ENCODE peak calls at places on chromosomes 5 and 9, in nine cellular contexts. L is foreskin keratinocyte, I is globus pallidus, N is Daoy, U is amniotic stem cell, B is brain microvascular endothelial cell, M is HFFc6, E is B cell, F is GM06990. W is an unnamed sample.

GRCh38 chr9:99385814-99386279 is 163.8 kb downstream of the SEC61B start:
- DNase-seq in L (no peak), I (no peak), N (peak), U (peak), B (no peak), M (peak), E (no peak), F (no peak), W (no peak)

GRCh38 chr9:95157491-95158151 is 159.9 kb downstream of the FANCC start:
- DNase-seq in L (no peak), I (no peak), N (peak), U (no peak), B (peak), M (peak), E (no peak), F (peak), W (no peak)

GRCh38 chr9:125785187-125785840 is 38.1 kb downstream of the PBX3 start:
- DNase-seq in L (no peak), I (no peak), N (no peak), U (no peak), B (peak), M (no peak), E (no peak), F (no peak), W (no peak)

GRCh38 chr5:160054831-160055230 is 45.9 kb downstream of the TTC1 start:
- DNase-seq in L (no peak), I (no peak), N (peak), U (no peak), B (peak), M (peak), E (no peak), F (no peak), W (no peak)

GRCh38 chr5:155726267-155726666 is 600.7 kb upstream of the SGCD start:
- DNase-seq in L (peak), I (no peak), N (no peak), U (peak), B (peak), M (no peak), E (no peak), F (no peak), W (no peak)

GRCh38 chr9:87519415-87519989 is 21.8 kb downstream of the DAPK1 start:
- DNase-seq in L (no peak), I (no peak), N (no peak), U (no peak), B (no peak), M (no peak), E (no peak), F (no peak), W (no peak)

GRCh38 chr5:7827602-7828001 is 23.3 kb downstream of the CFAP90 start:
- DNase-seq in L (no peak), I (no peak), N (no peak), U (no peak), B (no peak), M (no peak), E (no peak), F (no peak), W (no peak)

GRCh38 chr9:26260238-26260637 is 582.0 kb upstream of the TUSC1 start:
- DNase-seq in L (peak), I (no peak), N (no peak), U (no peak), B (peak), M (peak), E (no peak), F (no peak), W (no peak)

GRCh38 chr5:175216991-175217390 is 227.0 kb downstream of the DRD1 start:
- DNase-seq in L (peak), I (no peak), N (no peak), U (no peak), B (peak), M (peak), E (no peak), F (no peak), W (no peak)

GRCh38 chr5:128673970-128674369 is 135.9 kb upstream of the FBN2 start:
- DNase-seq in L (no peak), I (no peak), N (no peak), U (no peak), B (no peak), M (no peak), E (no peak), F (no peak), W (no peak)

GRCh38 chr5:159905496-159905895 is 10.8 kb upstream of the ADRA1B start:
- DNase-seq in L (peak), I (no peak), N (peak), U (no peak), B (peak), M (peak), E (no peak), F (no peak), W (peak)

GRCh38 chr5:42064821-42065220 is 139.7 kb downstream of the FBXO4 start:
- DNase-seq in L (peak), I (no peak), N (no peak), U (no peak), B (no peak), M (no peak), E (no peak), F (no peak), W (no peak)

GRCh38 chr5:61362796-61363364 is 30.8 kb downstream of the ZSWIM6 start:
- DNase-seq in L (no peak), I (no peak), N (peak), U (no peak), B (no peak), M (peak), E (no peak), F (no peak), W (no peak)

GRCh38 chr5:111135946-111136345 is 43.8 kb downstream of the WDR36 start:
- DNase-seq in L (peak), I (no peak), N (peak), U (peak), B (peak), M (peak), E (no peak), F (no peak), W (no peak)

GRCh38 chr5:112709416-112709815 is 28.3 kb upstream of the APC start:
- DNase-seq in L (no peak), I (no peak), N (peak), U (no peak), B (no peak), M (peak), E (no peak), F (no peak), W (no peak)

GRCh38 chr5:119112151-119112550 is 41.3 kb downstream of the DMXL1 start:
- DNase-seq in L (no peak), I (no peak), N (no peak), U (no peak), B (no peak), M (no peak), E (no peak), F (no peak), W (no peak)

GRCh38 chr9:35366627-35367026 is 123.3 kb upstream of the RUSC2 start:
- DNase-seq in L (no peak), I (no peak), N (no peak), U (no peak), B (no peak), M (no peak), E (no peak), F (no peak), W (no peak)

GRCh38 chr9:70477146-70477745 is 62.8 kb upstream of the KLF9 start:
- DNase-seq in L (peak), I (no peak), N (peak), U (no peak), B (no peak), M (no peak), E (no peak), F (no peak), W (no peak)

GRCh38 chr5:139075066-139076050 is 122.8 kb downstream of the SIL1 start:
- DNase-seq in L (no peak), I (no peak), N (no peak), U (no peak), B (no peak), M (no peak), E (no peak), F (no peak), W (no peak)

GRCh38 chr5:128965011-128965637 is at the start of gene SLC27A6:
- DNase-seq in L (peak), I (no peak), N (peak), U (no peak), B (no peak), M (no peak), E (no peak), F (peak), W (no peak)

GRCh38 chr9:4226331-4227250 is 73.3 kb downstream of the GLIS3 start:
- DNase-seq in L (no peak), I (no peak), N (peak), U (no peak), B (no peak), M (no peak), E (no peak), F (no peak), W (no peak)

GRCh38 chr5:124825983-124826337 is 79.5 kb upstream of the ZNF608 start:
- DNase-seq in L (no peak), I (no peak), N (no peak), U (no peak), B (no peak), M (no peak), E (no peak), F (no peak), W (no peak)

GRCh38 chr5:123035320-123035949 is 1.1 kb downstream of the PPIC start:
- DNase-seq in L (peak), I (peak), N (peak), U (no peak), B (peak), M (peak), E (no peak), F (peak), W (peak)

GRCh38 chr5:174724484-174725260 is at the start of gene MSX2:
- DNase-seq in L (peak), I (peak), N (peak), U (peak), B (peak), M (no peak), E (no peak), F (no peak), W (no peak)

GRCh38 chr9:445033-445432 is 230.4 kb downstream of the DOCK8 start:
- DNase-seq in L (no peak), I (no peak), N (peak), U (no peak), B (peak), M (no peak), E (no peak), F (no peak), W (no peak)

GRCh38 chr5:34803974-34804373 is 35.0 kb upstream of the TTC23L start:
- DNase-seq in L (no peak), I (no peak), N (no peak), U (no peak), B (no peak), M (no peak), E (no peak), F (no peak), W (no peak)

GRCh38 chr5:35319231-35320002 is 89.1 kb upstream of the PRLR start:
- DNase-seq in L (peak), I (peak), N (peak), U (no peak), B (peak), M (no peak), E (peak), F (peak), W (no peak)

GRCh38 chr9:30116673-30117217 is 2267.7 kb upstream of the ACO1 start:
- DNase-seq in L (no peak), I (no peak), N (no peak), U (no peak), B (no peak), M (no peak), E (no peak), F (no peak), W (no peak)

GRCh38 chr5:160382361-160382760 is 11.9 kb upstream of the C1QTNF2 start:
- DNase-seq in L (no peak), I (no peak), N (no peak), U (no peak), B (no peak), M (no peak), E (no peak), F (no peak), W (no peak)

GRCh38 chr9:117002686-117003085 is 315.6 kb downstream of the TRIM32 start:
- DNase-seq in L (no peak), I (no peak), N (no peak), U (no peak), B (no peak), M (no peak), E (no peak), F (no peak), W (no peak)

GRCh38 chr9:522658-523057 is 308.0 kb downstream of the DOCK8 start:
- DNase-seq in L (no peak), I (no peak), N (peak), U (no peak), B (no peak), M (no peak), E (no peak), F (no peak), W (no peak)

GRCh38 chr9:31372796-31373587 is 1011.5 kb upstream of the ACO1 start:
- DNase-seq in L (peak), I (no peak), N (no peak), U (no peak), B (no peak), M (no peak), E (no peak), F (no peak), W (no peak)

GRCh38 chr5:855771-856530 is 5.2 kb upstream of the ZDHHC11 start:
- DNase-seq in L (no peak), I (no peak), N (no peak), U (no peak), B (no peak), M (no peak), E (no peak), F (no peak), W (no peak)

W was measured in NCI-H2029.